ENCODE peak calls at places on chromosomes 12 and 14, in eight cellular contexts. Z is foreskin fibroblast, K is cardiac muscle cell, P is fibroblast of the aortic adventitia, N is hepatocyte, X is stomach, M is MCF 10A, G is coronary artery. S is an unnamed sample.

GRCh38 chr14:70397746-70398145 is 19.1 kb downstream of the SYNJ2BP start:
- DNase-seq in K (no peak), P (no peak), X (no peak), M (no peak), G (no peak), Z (no peak), N (no peak), S (no peak)

GRCh38 chr12:6965026-6965661 is 5.3 kb downstream of the PHB2 start:
- DNase-seq in K (peak; percentile 93), Z (peak; percentile 80), M (peak; percentile 92), G (peak; percentile 86), N (peak; percentile 94), X (peak; percentile 91), P (peak; percentile 87), S (peak; percentile 73)

GRCh38 chr14:23789696-23790095 is 153.5 kb downstream of the DHRS2 start:
- DNase-seq in P (no peak), G (no peak), X (no peak), Z (no peak), K (no peak), M (no peak), N (no peak), S (no peak)

GRCh38 chr14:57389646-57390036 is 745 bp upstream of the NAA30 start:
- DNase-seq in K (no peak), X (no peak), Z (no peak), G (no peak), N (peak; percentile 17), P (no peak), M (peak; percentile 44), S (no peak)

GRCh38 chr14:76551116-76551515 is 175.2 kb downstream of the ESRRB start:
- DNase-seq in M (no peak), Z (no peak), P (no peak), K (no peak), G (no peak), X (no peak), N (no peak), S (no peak)

GRCh38 chr14:28536889-28537288 is 229.7 kb upstream of the FOXG1 start:
- DNase-seq in N (no peak), G (no peak), Z (no peak), X (no peak), K (no peak), P (no peak), M (no peak), S (no peak)

GRCh38 chr12:47189753-47190152 is 110.0 kb upstream of the AMIGO2 start:
- DNase-seq in M (no peak), K (peak; percentile 38), G (no peak), Z (no peak), N (no peak), P (no peak), X (no peak), S (no peak)

GRCh38 chr14:104867371-104868059 is 2.4 kb downstream of the CEP170B start:
- DNase-seq in X (no peak), K (no peak), P (no peak), M (no peak), Z (no peak), G (no peak), N (no peak), S (no peak)

GRCh38 chr14:51395361-51395849 is 155.4 kb downstream of the TMX1 start:
- DNase-seq in P (peak; percentile 94), N (peak; percentile 31), X (no peak), G (no peak), M (peak; percentile 95), K (peak; percentile 84), Z (peak; percentile 97), S (peak; percentile 86)

GRCh38 chr14:75826599-75826998 is 155.2 kb downstream of the TGFB3 start:
- DNase-seq in Z (peak; percentile 37), N (no peak), M (peak; percentile 7), X (no peak), P (no peak), G (no peak), K (no peak), S (no peak)

GRCh38 chr12:124727244-124727673 is 136.4 kb downstream of the SCARB1 start:
- DNase-seq in P (peak; percentile 49), K (no peak), M (peak; percentile 81), X (peak; percentile 43), G (no peak), Z (peak; percentile 83), N (no peak), S (peak; percentile 48)

GRCh38 chr12:7042847-7043246 is 17.7 kb upstream of the C1S start:
- DNase-seq in K (peak; percentile 69), P (peak; percentile 64), G (no peak), Z (peak; percentile 10), M (peak; percentile 71), N (peak; percentile 58), X (no peak), S (peak; percentile 16)

GRCh38 chr12:65123435-65124063 is 2.4 kb upstream of the WIF1 start:
- DNase-seq in M (peak; percentile 57), K (peak; percentile 59), Z (peak; percentile 19), P (peak; percentile 54), N (peak; percentile 80), G (no peak), X (no peak), S (peak; percentile 55)

GRCh38 chr14:54902143-54902520 is 494 bp downstream of the GCH1 start:
- DNase-seq in X (peak; percentile 82), K (peak; percentile 73), P (peak; percentile 56), G (peak; percentile 85), M (peak; percentile 73), N (peak; percentile 89), Z (peak; percentile 28), S (peak; percentile 32)

GRCh38 chr12:78359530-78359929 is 505.0 kb upstream of the SYT1 start:
- DNase-seq in G (no peak), Z (peak; percentile 52), P (peak; percentile 79), N (no peak), X (no peak), M (no peak), K (peak; percentile 20), S (peak; percentile 57)

DNA sequence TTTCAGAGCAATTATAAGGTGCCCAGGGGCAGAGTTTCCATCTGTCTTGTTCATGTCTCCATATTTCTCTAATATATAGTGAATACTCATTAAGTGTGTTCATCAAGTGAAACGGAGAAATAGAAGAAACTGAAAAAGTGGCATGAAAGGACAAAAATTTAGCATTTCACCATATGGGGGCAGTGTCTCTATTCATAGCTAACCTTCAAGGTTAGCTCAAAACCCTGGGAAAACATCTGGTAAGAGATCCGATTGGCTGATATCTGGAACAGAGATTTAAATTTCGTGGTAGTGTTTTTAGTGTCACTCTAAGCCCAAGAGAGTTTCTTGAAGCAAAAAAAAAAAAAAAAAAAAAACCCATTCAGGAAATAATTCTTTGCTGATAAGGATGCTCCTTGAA is 367.5 kb downstream of the DAD1 start:
- DNase-seq in X (no peak), Z (no peak), M (peak; percentile 33), N (peak; percentile 27), P (peak; percentile 22), K (peak; percentile 9), G (no peak), S (peak; percentile 19)
- TF ChIP-seq CTCF in X (no peak), Z (peak; percentile 39), M (peak; percentile 43), N (peak; percentile 47), P (peak; percentile 39), K (peak; percentile 38), G (no peak), S (peak; percentile 7)

GRCh38 chr12:48454675-48455074 is 17.7 kb upstream of the ANP32D start:
- DNase-seq in M (peak; percentile 38), Z (no peak), K (peak; percentile 71), G (no peak), X (no peak), P (peak; percentile 66), N (peak; percentile 46), S (no peak)
- TF ChIP-seq CTCF in M (no peak), Z (peak; percentile 29), K (peak; percentile 58), G (peak; percentile 23), X (no peak), P (peak; percentile 61), N (peak; percentile 57), S (peak; percentile 4)

GRCh38 chr14:101182476-101182875 is 279.0 kb upstream of the RTL1 start:
- DNase-seq in K (no peak), X (peak; percentile 10), P (no peak), N (no peak), G (peak; percentile 64), M (no peak), Z (no peak), S (no peak)

GRCh38 chr14:101179691-101180211 is 276.2 kb upstream of the RTL1 start:
- DNase-seq in K (no peak), N (no peak), G (no peak), M (no peak), X (no peak), P (no peak), Z (no peak), S (no peak)

GRCh38 chr14:101184104-101184455 is 280.6 kb upstream of the RTL1 start:
- DNase-seq in M (no peak), P (no peak), Z (no peak), X (peak; percentile 10), N (no peak), G (no peak), K (no peak), S (no peak)

GRCh38 chr14:101183376-101184103 is 280.0 kb upstream of the RTL1 start:
- DNase-seq in X (peak; percentile 22), M (no peak), Z (no peak), P (no peak), K (peak; percentile 12), G (peak; percentile 69), N (peak; percentile 83), S (peak; percentile 5)

DNA sequence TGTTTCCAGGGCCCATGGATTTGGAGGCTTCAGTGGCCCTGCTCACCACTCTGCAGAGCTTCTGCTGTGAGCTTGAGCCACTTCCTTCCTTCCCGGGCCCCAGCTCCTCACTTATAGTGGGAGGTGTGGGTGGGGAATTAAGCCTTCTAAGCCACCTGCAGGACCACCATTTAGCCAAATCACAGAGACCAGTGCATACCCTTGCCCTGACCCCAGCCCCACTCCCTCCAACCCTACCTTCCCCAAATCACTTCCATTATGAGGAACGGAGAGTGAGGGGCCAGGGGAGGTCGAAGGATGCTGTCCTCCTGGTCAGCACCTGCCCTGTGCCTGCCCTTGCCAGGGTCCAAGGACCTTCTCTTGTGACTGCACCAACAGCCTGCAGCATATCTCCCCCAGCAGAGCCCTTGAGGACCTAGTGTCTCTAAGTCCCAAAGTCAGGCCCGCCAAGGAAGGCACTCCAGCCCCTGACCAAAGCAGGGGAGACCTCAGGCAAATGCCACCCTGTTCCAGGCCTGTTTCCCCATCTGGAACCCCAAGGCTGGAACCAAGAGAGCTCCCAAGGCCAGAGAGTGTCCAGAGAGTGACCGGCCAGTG is 278.3 kb upstream of the RTL1 start:
- DNase-seq in N (no peak), P (no peak), G (no peak), K (no peak), X (no peak), M (no peak), Z (no peak), S (no peak)
- TF ChIP-seq CTCF in N (no peak), P (no peak), G (no peak), K (no peak), X (no peak), M (no peak), Z (no peak), S (no peak)

GRCh38 chr12:971991-972390 is 19.0 kb upstream of the ERC1 start:
- DNase-seq in M (no peak), N (no peak), X (no peak), G (no peak), K (no peak), Z (no peak), P (no peak), S (no peak)
- TF ChIP-seq CTCF in M (no peak), N (no peak), X (no peak), G (no peak), K (no peak), Z (no peak), P (no peak), S (no peak)